ENCODE peak calls at places on chromosomes 1 and 21, in eight cellular contexts. X, G, V, H, B, Y, S and I are unnamed samples.

GRCh38 chr1:71364236-71364635 is 283.4 kb upstream of the ZRANB2 start:
- DNase-seq in X (no peak), G (no peak), V (no peak), H (no peak), B (no peak), Y (no peak), S (no peak), I (peak; percentile 25)

GRCh38 chr1:151043163-151043562 is 4.4 kb upstream of the C1orf56 start:
- DNase-seq in X (no peak), G (no peak), V (no peak), H (no peak), B (no peak), Y (no peak), S (no peak), I (no peak)

GRCh38 chr1:209659909-209660308 is 7.7 kb upstream of the LAMB3 start:
- DNase-seq in X (no peak), G (no peak), V (no peak), H (no peak), B (no peak), Y (no peak), S (no peak), I (peak; percentile 70)

GRCh38 chr1:207910678-207911354 is at the start of gene CD34:
- DNase-seq in X (peak; percentile 78), G (no peak), V (peak; percentile 79), H (no peak), B (no peak), Y (peak; percentile 80), S (peak; percentile 79), I (no peak)

GRCh38 chr1:65985393-65986066 is 192.8 kb downstream of the PDE4B start:
- DNase-seq in X (no peak), G (no peak), V (no peak), H (no peak), B (no peak), Y (no peak), S (no peak), I (no peak)

GRCh38 chr1:214537219-214537618 is 14.2 kb downstream of the PTPN14 start:
- DNase-seq in X (no peak), G (no peak), V (no peak), H (no peak), B (no peak), Y (no peak), S (no peak), I (peak; percentile 42)

GRCh38 chr1:225653463-225654276 is 747 bp upstream of the ENAH start:
- DNase-seq in X (peak; percentile 85), G (peak; percentile 72), V (peak; percentile 84), H (no peak), B (no peak), Y (peak; percentile 79), S (peak; percentile 74), I (peak; percentile 82)

GRCh38 chr21:18759751-18760161 is 356.2 kb upstream of the TMPRSS15 start:
- DNase-seq in X (no peak), G (no peak), V (no peak), H (no peak), B (no peak), Y (no peak), S (no peak), I (no peak)

GRCh38 chr1:231240531-231240882 is 505 bp upstream of the GNPAT start:
- DNase-seq in X (no peak), G (no peak), V (peak; percentile 39), H (no peak), B (no peak), Y (no peak), S (no peak), I (no peak)

GRCh38 chr1:54404939-54405880 is 984 bp downstream of the SSBP3 start:
- DNase-seq in X (peak; percentile 71), G (peak; percentile 41), V (peak; percentile 72), H (no peak), B (no peak), Y (no peak), S (no peak), I (no peak)

GRCh38 chr1:115288799-115289198 is 49.2 kb downstream of the NGF start:
- DNase-seq in X (no peak), G (no peak), V (no peak), H (no peak), B (no peak), Y (no peak), S (no peak), I (no peak)

GRCh38 chr1:202315576-202316168 is 26.1 kb downstream of the UBE2T start:
- DNase-seq in X (peak; percentile 96), G (peak; percentile 83), V (peak; percentile 93), H (peak; percentile 49), B (no peak), Y (peak; percentile 58), S (peak; percentile 62), I (peak; percentile 73)

GRCh38 chr1:67685558-67686271 is 714 bp downstream of the GADD45A start:
- DNase-seq in X (peak; percentile 80), G (peak; percentile 56), V (peak; percentile 74), H (no peak), B (no peak), Y (peak; percentile 52), S (peak; percentile 47), I (peak; percentile 38)

GRCh38 chr1:185694081-185694480 is 40.1 kb upstream of the HMCN1 start:
- DNase-seq in X (no peak), G (peak; percentile 30), V (no peak), H (no peak), B (no peak), Y (no peak), S (peak; percentile 39), I (peak; percentile 5)

GRCh38 chr1:94597701-94598100 is 56.1 kb upstream of the F3 start:
- DNase-seq in X (peak; percentile 36), G (no peak), V (no peak), H (no peak), B (peak; percentile 24), Y (no peak), S (no peak), I (peak; percentile 89)

GRCh38 chr1:20787775-20788488 is 825 bp upstream of the HP1BP3 start:
- DNase-seq in X (peak; percentile 52), G (peak; percentile 20), V (peak; percentile 21), H (peak; percentile 0), B (no peak), Y (no peak), S (no peak), I (peak; percentile 83)

GRCh38 chr21:26756491-26757159 is 88.6 kb downstream of the ADAMTS1 start:
- DNase-seq in X (no peak), G (no peak), V (no peak), H (no peak), B (no peak), Y (no peak), S (no peak), I (peak; percentile 42)

GRCh38 chr1:67429528-67430357 is 459 bp downstream of the SERBP1 start:
- DNase-seq in X (peak; percentile 57), G (peak; percentile 26), V (peak; percentile 38), H (no peak), B (no peak), Y (peak; percentile 30), S (peak; percentile 12), I (no peak)

GRCh38 chr1:197915797-197916686 is 1.1 kb upstream of the LHX9 start:
- DNase-seq in X (peak; percentile 96), G (peak; percentile 54), V (peak; percentile 91), H (no peak), B (no peak), Y (peak; percentile 46), S (no peak), I (peak; percentile 46)

GRCh38 chr1:118275716-118276115 is 90.7 kb upstream of the SPAG17 start:
- DNase-seq in X (no peak), G (no peak), V (peak; percentile 10), H (no peak), B (no peak), Y (no peak), S (no peak), I (no peak)

GRCh38 chr1:234062166-234062565 is 157.7 kb downstream of the SLC35F3 start:
- DNase-seq in X (no peak), G (no peak), V (no peak), H (no peak), B (no peak), Y (no peak), S (no peak), I (no peak)

GRCh38 chr1:27436204-27437159 is 44.1 kb downstream of the GPR3 start:
- DNase-seq in X (no peak), G (peak; percentile 38), V (no peak), H (no peak), B (peak; percentile 37), Y (no peak), S (peak; percentile 30), I (peak; percentile 70)
- H3K4me3 ChIP-seq in X (no peak overlapping the region), G (no peak overlapping the region), V (no peak overlapping the region), H (no peak overlapping the region), B (no peak overlapping the region), Y (no peak overlapping the region), S (no peak overlapping the region), I (no peak overlapping the region)

GRCh38 chr1:1631793-1632420 is at the start of gene MMP23B:
- DNase-seq in X (peak; percentile 79), G (no peak), V (peak; percentile 98), H (no peak), B (no peak), Y (no peak), S (peak; percentile 42), I (peak; percentile 61)
- H3K4me3 ChIP-seq in X (peak within 1 kb of the TSS; percentile 35), G (peak within 1 kb of the TSS; percentile 35), V (peak within 1 kb of the TSS; percentile 42), H (peak within 1 kb of the TSS; percentile 14), B (no peak within 1 kb of the TSS), Y (peak within 1 kb of the TSS; percentile 21), S (peak within 1 kb of the TSS; percentile 47), I (peak within 1 kb of the TSS; percentile 50)

DNA sequence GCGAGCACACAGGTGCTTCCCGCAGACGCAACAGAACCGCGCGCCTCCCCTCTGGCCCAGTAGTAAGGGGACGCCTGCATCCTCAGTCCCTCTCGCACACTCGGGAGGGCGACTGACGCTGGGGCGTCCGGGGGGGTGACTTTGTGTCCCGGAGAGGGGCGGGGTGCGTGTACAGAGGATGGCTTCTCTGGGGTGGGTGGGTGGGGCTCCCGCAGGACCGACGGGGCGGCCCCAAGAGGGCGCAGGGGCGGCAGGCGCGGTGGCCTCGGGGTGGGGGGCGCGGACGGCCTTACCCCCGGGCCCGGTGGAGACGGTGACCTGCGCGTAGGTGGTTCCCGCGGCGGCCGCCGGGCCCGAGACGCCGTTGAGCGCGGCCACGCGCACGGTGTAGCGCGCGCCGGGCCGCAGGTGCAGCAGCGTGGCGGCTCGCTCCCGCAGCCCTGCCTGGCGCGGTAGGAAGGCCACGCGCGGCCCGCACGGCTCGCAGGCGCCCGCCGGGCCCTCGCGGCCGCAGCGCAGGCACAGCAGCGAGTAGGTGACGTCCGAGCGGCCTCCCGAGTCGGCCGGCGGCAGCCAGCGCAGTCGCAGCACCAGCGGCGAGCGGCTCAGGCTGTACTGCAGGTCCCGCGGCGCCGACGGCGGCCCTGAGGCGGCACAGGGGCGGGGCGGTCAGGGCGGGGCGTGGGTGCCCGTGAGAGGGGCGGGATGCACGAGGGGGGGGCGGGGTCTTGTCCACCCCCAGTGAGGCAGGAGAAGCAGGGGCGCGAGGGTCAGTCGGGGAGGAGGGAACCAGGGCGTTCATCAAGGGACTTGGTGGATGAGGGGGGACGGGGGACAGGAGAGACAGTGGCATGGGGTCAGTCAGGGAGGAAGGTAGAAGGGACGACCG is 12.1 kb downstream of the EPHA10 start:
- DNase-seq in X (peak; percentile 83), G (peak; percentile 54), V (peak; percentile 90), H (no peak), B (no peak), Y (no peak), S (no peak), I (peak; percentile 10)
- H3K4me3 ChIP-seq in X (no peak overlapping the region), G (peak overlapping the region; percentile 52), V (peak overlapping the region; percentile 20), H (peak overlapping the region; percentile 40), B (no peak overlapping the region), Y (no peak overlapping the region), S (no peak overlapping the region), I (no peak overlapping the region)

DNA sequence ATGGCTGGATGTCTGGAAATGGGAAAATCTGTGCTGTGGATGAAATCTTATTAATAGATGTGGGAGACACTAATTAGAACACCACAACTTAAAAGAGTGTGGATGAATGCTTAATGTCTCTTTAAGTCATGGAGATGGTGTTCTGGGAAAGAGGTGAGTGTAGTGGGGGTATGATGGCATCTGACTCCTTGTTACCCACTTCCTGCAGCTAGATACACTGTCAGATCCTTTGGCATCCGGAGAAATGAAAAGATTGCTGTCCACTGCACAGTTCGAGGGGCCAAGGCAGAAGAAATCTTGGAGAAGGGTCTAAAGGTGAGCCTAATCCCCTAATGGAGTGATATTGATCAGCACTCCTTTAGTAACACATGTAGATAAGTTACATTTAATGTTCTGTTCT is 2.0 kb downstream of the RPL11 start:
- DNase-seq in X (no peak), G (no peak), V (no peak), H (no peak), B (no peak), Y (no peak), S (no peak), I (no peak)
- H3K4me3 ChIP-seq in X (peak overlapping the region; percentile 98), G (no peak overlapping the region), V (no peak overlapping the region), H (peak overlapping the region; percentile 82), B (no peak overlapping the region), Y (no peak overlapping the region), S (no peak overlapping the region), I (peak overlapping the region; percentile 97)